ENCODE peak calls at places on chromosomes 3 and 15, in eight cellular contexts. One of them, this sample, is unnamed.

GRCh38 chr3:77039606-77040553 is at the start of gene ROBO2:
- DNase-seq in fibroblast of villous mesenchyme: peak
- DNase-seq in bronchial epithelial cell: peak
- DNase-seq in brain microvascular endothelial cell: peak
- DNase-seq in A549: no peak
- DNase-seq in heart left ventricle: no peak
- DNase-seq in BE2C: peak
- DNase-seq in left lung: peak
- DNase-seq in this sample: peak

GRCh38 chr15:73225358-73226015 is 143.3 kb downstream of the HCN4 start:
- DNase-seq in bronchial epithelial cell: peak
- DNase-seq in A549: peak
- DNase-seq in fibroblast of villous mesenchyme: no peak
- DNase-seq in brain microvascular endothelial cell: no peak
- DNase-seq in heart left ventricle: no peak
- DNase-seq in left lung: no peak
- DNase-seq in BE2C: no peak
- DNase-seq in this sample: no peak

GRCh38 chr3:96294143-96294542 is 520.3 kb upstream of the EPHA6 start:
- DNase-seq in brain microvascular endothelial cell: no peak
- DNase-seq in bronchial epithelial cell: no peak
- DNase-seq in heart left ventricle: no peak
- DNase-seq in fibroblast of villous mesenchyme: no peak
- DNase-seq in A549: no peak
- DNase-seq in BE2C: no peak
- DNase-seq in left lung: no peak
- DNase-seq in this sample: no peak

GRCh38 chr3:35814531-35814930 is 175.2 kb downstream of the ARPP21 start:
- DNase-seq in heart left ventricle: no peak
- DNase-seq in left lung: no peak
- DNase-seq in A549: no peak
- DNase-seq in brain microvascular endothelial cell: no peak
- DNase-seq in BE2C: no peak
- DNase-seq in bronchial epithelial cell: no peak
- DNase-seq in fibroblast of villous mesenchyme: no peak
- DNase-seq in this sample: no peak

GRCh38 chr15:89472785-89473256 is 23.6 kb downstream of the RHCG start:
- DNase-seq in bronchial epithelial cell: peak
- DNase-seq in fibroblast of villous mesenchyme: peak
- DNase-seq in A549: peak
- DNase-seq in brain microvascular endothelial cell: peak
- DNase-seq in left lung: no peak
- DNase-seq in heart left ventricle: peak
- DNase-seq in BE2C: peak
- DNase-seq in this sample: peak

GRCh38 chr3:156615592-156616173 is 58.7 kb upstream of the TIPARP start:
- DNase-seq in brain microvascular endothelial cell: peak
- DNase-seq in left lung: no peak
- DNase-seq in bronchial epithelial cell: peak
- DNase-seq in heart left ventricle: no peak
- DNase-seq in BE2C: no peak
- DNase-seq in fibroblast of villous mesenchyme: peak
- DNase-seq in A549: no peak
- DNase-seq in this sample: peak

GRCh38 chr3:177431525-177432255 is 234.4 kb upstream of the TBL1XR1 start:
- DNase-seq in left lung: no peak
- DNase-seq in brain microvascular endothelial cell: no peak
- DNase-seq in bronchial epithelial cell: no peak
- DNase-seq in fibroblast of villous mesenchyme: no peak
- DNase-seq in BE2C: peak
- DNase-seq in heart left ventricle: no peak
- DNase-seq in A549: no peak
- DNase-seq in this sample: peak

GRCh38 chr3:13580256-13581023 is 31.5 kb downstream of the FBLN2 start:
- DNase-seq in heart left ventricle: no peak
- DNase-seq in brain microvascular endothelial cell: no peak
- DNase-seq in bronchial epithelial cell: peak
- DNase-seq in fibroblast of villous mesenchyme: no peak
- DNase-seq in BE2C: no peak
- DNase-seq in left lung: peak
- DNase-seq in A549: no peak
- DNase-seq in this sample: no peak

GRCh38 chr3:184899953-184900595 is 88.1 kb downstream of the VPS8 start:
- DNase-seq in heart left ventricle: no peak
- DNase-seq in left lung: no peak
- DNase-seq in A549: no peak
- DNase-seq in BE2C: no peak
- DNase-seq in brain microvascular endothelial cell: no peak
- DNase-seq in bronchial epithelial cell: no peak
- DNase-seq in fibroblast of villous mesenchyme: no peak
- DNase-seq in this sample: no peak

GRCh38 chr3:102074951-102075350 is 225.6 kb downstream of the NFKBIZ start:
- DNase-seq in BE2C: no peak
- DNase-seq in left lung: no peak
- DNase-seq in heart left ventricle: no peak
- DNase-seq in fibroblast of villous mesenchyme: peak
- DNase-seq in A549: no peak
- DNase-seq in brain microvascular endothelial cell: no peak
- DNase-seq in bronchial epithelial cell: no peak
- DNase-seq in this sample: no peak

GRCh38 chr15:74541494-74542191 is 623 bp downstream of the ARID3B start:
- DNase-seq in BE2C: peak
- DNase-seq in heart left ventricle: peak
- DNase-seq in A549: no peak
- DNase-seq in brain microvascular endothelial cell: peak
- DNase-seq in bronchial epithelial cell: peak
- DNase-seq in fibroblast of villous mesenchyme: peak
- DNase-seq in left lung: no peak
- DNase-seq in this sample: peak

GRCh38 chr3:13233487-13234154 is 160.4 kb upstream of the IQSEC1 start:
- DNase-seq in bronchial epithelial cell: no peak
- DNase-seq in A549: no peak
- DNase-seq in brain microvascular endothelial cell: no peak
- DNase-seq in heart left ventricle: no peak
- DNase-seq in left lung: peak
- DNase-seq in fibroblast of villous mesenchyme: no peak
- DNase-seq in BE2C: no peak
- DNase-seq in this sample: no peak

GRCh38 chr3:172134352-172134751 is 95.0 kb downstream of the FNDC3B start:
- DNase-seq in fibroblast of villous mesenchyme: peak
- DNase-seq in A549: no peak
- DNase-seq in BE2C: no peak
- DNase-seq in left lung: no peak
- DNase-seq in brain microvascular endothelial cell: no peak
- DNase-seq in bronchial epithelial cell: no peak
- DNase-seq in heart left ventricle: no peak
- DNase-seq in this sample: no peak

GRCh38 chr3:48429416-48430358 is at the start of gene PLXNB1:
- DNase-seq in fibroblast of villous mesenchyme: peak
- DNase-seq in bronchial epithelial cell: peak
- DNase-seq in brain microvascular endothelial cell: no peak
- DNase-seq in A549: peak
- DNase-seq in BE2C: peak
- DNase-seq in heart left ventricle: peak
- DNase-seq in left lung: peak
- DNase-seq in this sample: peak

GRCh38 chr3:160480931-160481330 is 31.3 kb upstream of the TRIM59 start:
- DNase-seq in left lung: no peak
- DNase-seq in brain microvascular endothelial cell: no peak
- DNase-seq in heart left ventricle: no peak
- DNase-seq in bronchial epithelial cell: no peak
- DNase-seq in fibroblast of villous mesenchyme: no peak
- DNase-seq in BE2C: no peak
- DNase-seq in A549: no peak
- DNase-seq in this sample: no peak

GRCh38 chr3:124878561-124879394 is 8.4 kb downstream of the ITGB5 start:
- DNase-seq in left lung: no peak
- DNase-seq in brain microvascular endothelial cell: peak
- DNase-seq in bronchial epithelial cell: peak
- DNase-seq in BE2C: no peak
- DNase-seq in heart left ventricle: no peak
- DNase-seq in fibroblast of villous mesenchyme: peak
- DNase-seq in A549: peak
- DNase-seq in this sample: peak

GRCh38 chr15:38670142-38671002 is 105.8 kb upstream of the RASGRP1 start:
- DNase-seq in bronchial epithelial cell: no peak
- DNase-seq in fibroblast of villous mesenchyme: no peak
- DNase-seq in brain microvascular endothelial cell: no peak
- DNase-seq in A549: no peak
- DNase-seq in BE2C: no peak
- DNase-seq in left lung: no peak
- DNase-seq in heart left ventricle: no peak
- DNase-seq in this sample: no peak

GRCh38 chr3:52879581-52879980 is 17.8 kb downstream of the STIMATE start:
- DNase-seq in BE2C: no peak
- DNase-seq in left lung: no peak
- DNase-seq in bronchial epithelial cell: no peak
- DNase-seq in brain microvascular endothelial cell: no peak
- DNase-seq in heart left ventricle: no peak
- DNase-seq in A549: no peak
- DNase-seq in fibroblast of villous mesenchyme: no peak
- DNase-seq in this sample: no peak

GRCh38 chr3:52880474-52880873 is 16.9 kb downstream of the STIMATE start:
- DNase-seq in fibroblast of villous mesenchyme: no peak
- DNase-seq in BE2C: no peak
- DNase-seq in brain microvascular endothelial cell: no peak
- DNase-seq in left lung: no peak
- DNase-seq in bronchial epithelial cell: no peak
- DNase-seq in A549: no peak
- DNase-seq in heart left ventricle: no peak
- DNase-seq in this sample: no peak

GRCh38 chr3:52880047-52880446 is 17.3 kb downstream of the STIMATE start:
- DNase-seq in brain microvascular endothelial cell: no peak
- DNase-seq in BE2C: no peak
- DNase-seq in A549: no peak
- DNase-seq in heart left ventricle: no peak
- DNase-seq in fibroblast of villous mesenchyme: no peak
- DNase-seq in left lung: no peak
- DNase-seq in bronchial epithelial cell: no peak
- DNase-seq in this sample: no peak

GRCh38 chr3:52877085-52877484 is 20.3 kb downstream of the STIMATE start:
- DNase-seq in brain microvascular endothelial cell: no peak
- DNase-seq in A549: no peak
- DNase-seq in bronchial epithelial cell: no peak
- DNase-seq in fibroblast of villous mesenchyme: no peak
- DNase-seq in left lung: no peak
- DNase-seq in heart left ventricle: no peak
- DNase-seq in BE2C: no peak
- DNase-seq in this sample: no peak

DNA sequence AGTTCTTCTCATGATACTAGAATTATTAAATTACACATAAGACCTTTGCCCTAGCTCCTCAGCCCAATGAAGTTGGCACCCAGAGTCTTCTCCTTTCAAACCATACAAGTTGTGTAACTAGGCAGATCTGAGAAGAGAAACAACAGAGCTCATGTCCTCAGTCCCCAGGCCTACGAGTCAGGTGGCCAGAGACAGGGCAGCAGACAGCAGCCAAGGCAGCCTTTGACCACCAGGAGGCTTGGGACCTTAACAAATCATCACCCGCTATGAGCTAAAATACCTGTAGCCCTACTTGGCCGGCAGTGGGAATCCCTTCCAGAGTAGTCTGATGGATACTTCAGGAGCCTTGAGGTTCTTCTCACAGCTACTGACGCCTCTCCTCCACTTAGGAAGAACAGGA is 18.3 kb downstream of the STIMATE start:
- DNase-seq in fibroblast of villous mesenchyme: no peak
- DNase-seq in brain microvascular endothelial cell: no peak
- DNase-seq in BE2C: no peak
- DNase-seq in bronchial epithelial cell: no peak
- DNase-seq in left lung: no peak
- DNase-seq in heart left ventricle: no peak
- DNase-seq in A549: peak
- DNase-seq in this sample: no peak
- TF ChIP-seq CTCF in fibroblast of villous mesenchyme: peak
- TF ChIP-seq CTCF in brain microvascular endothelial cell: peak
- TF ChIP-seq CTCF in BE2C: no peak
- TF ChIP-seq CTCF in bronchial epithelial cell: no peak
- TF ChIP-seq CTCF in left lung: no peak
- TF ChIP-seq CTCF in heart left ventricle: no peak
- TF ChIP-seq CTCF in A549: no peak
- TF ChIP-seq CTCF in this sample: peak

GRCh38 chr3:119664370-119664769 is 4.0 kb upstream of the POPDC2 start:
- DNase-seq in bronchial epithelial cell: peak
- DNase-seq in brain microvascular endothelial cell: peak
- DNase-seq in heart left ventricle: no peak
- DNase-seq in BE2C: no peak
- DNase-seq in A549: no peak
- DNase-seq in left lung: no peak
- DNase-seq in fibroblast of villous mesenchyme: no peak
- DNase-seq in this sample: peak
- H3K4me3 ChIP-seq in bronchial epithelial cell: no peak
- H3K4me3 ChIP-seq in brain microvascular endothelial cell: no peak
- H3K4me3 ChIP-seq in heart left ventricle: no peak
- H3K4me3 ChIP-seq in BE2C: no peak
- H3K4me3 ChIP-seq in A549: no peak
- H3K4me3 ChIP-seq in left lung: no peak
- H3K4me3 ChIP-seq in fibroblast of villous mesenchyme: no peak
- H3K4me3 ChIP-seq in this sample: no peak

DNA sequence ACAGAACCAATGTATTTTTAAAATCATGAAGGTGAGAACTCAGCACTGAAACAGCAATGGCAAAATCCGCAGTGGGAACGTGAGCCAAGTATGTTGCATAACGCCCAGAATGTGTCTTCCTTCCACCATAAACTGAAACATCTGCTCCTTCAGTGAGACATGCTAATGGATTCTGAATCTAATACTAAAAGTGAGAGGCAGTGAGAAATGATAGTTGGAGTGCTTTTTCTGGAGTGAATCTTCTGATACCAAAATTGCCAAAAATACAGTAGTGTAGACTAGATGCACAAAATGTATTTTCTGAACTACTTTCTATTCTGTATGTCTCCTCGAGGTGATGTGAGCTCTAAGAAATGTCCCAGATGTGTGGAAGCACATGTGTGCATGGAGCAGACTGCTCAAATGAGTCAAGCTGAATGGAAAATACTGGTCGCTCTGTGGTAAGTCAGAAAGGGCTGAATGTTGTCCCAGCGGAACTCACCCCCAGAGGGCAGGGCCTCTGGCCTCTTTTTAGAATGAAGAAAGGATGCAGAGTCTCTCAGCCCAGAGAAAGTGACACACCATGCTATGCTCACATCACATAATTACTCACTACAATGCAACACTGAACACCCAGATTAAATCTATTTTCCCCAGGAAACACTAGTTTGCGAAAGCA is 73.0 kb downstream of the ATP10A start:
- DNase-seq in heart left ventricle: peak
- DNase-seq in brain microvascular endothelial cell: peak
- DNase-seq in bronchial epithelial cell: no peak
- DNase-seq in A549: no peak
- DNase-seq in BE2C: no peak
- DNase-seq in fibroblast of villous mesenchyme: peak
- DNase-seq in left lung: no peak
- DNase-seq in this sample: peak
- TF ChIP-seq CTCF in heart left ventricle: no peak
- TF ChIP-seq CTCF in brain microvascular endothelial cell: peak
- TF ChIP-seq CTCF in bronchial epithelial cell: no peak
- TF ChIP-seq CTCF in A549: no peak
- TF ChIP-seq CTCF in BE2C: no peak
- TF ChIP-seq CTCF in fibroblast of villous mesenchyme: no peak
- TF ChIP-seq CTCF in left lung: no peak
- TF ChIP-seq CTCF in this sample: peak

GRCh38 chr3:88131695-88132094 is 18.1 kb upstream of the C3orf38 start:
- DNase-seq in brain microvascular endothelial cell: peak
- DNase-seq in A549: no peak
- DNase-seq in BE2C: peak
- DNase-seq in bronchial epithelial cell: no peak
- DNase-seq in left lung: no peak
- DNase-seq in fibroblast of villous mesenchyme: no peak
- DNase-seq in heart left ventricle: no peak
- DNase-seq in this sample: no peak
- H3K4me3 ChIP-seq in brain microvascular endothelial cell: no peak
- H3K4me3 ChIP-seq in A549: no peak
- H3K4me3 ChIP-seq in BE2C: no peak
- H3K4me3 ChIP-seq in bronchial epithelial cell: no peak
- H3K4me3 ChIP-seq in left lung: no peak
- H3K4me3 ChIP-seq in fibroblast of villous mesenchyme: no peak
- H3K4me3 ChIP-seq in heart left ventricle: no peak
- H3K4me3 ChIP-seq in this sample: no peak

This sample was measured in cardiac fibroblast.